ENCODE peak calls at places on chromosomes 1 and 21, in ten cellular contexts. B, J, T, C, M, R, V, N, G and Y are unnamed samples.

GRCh38 chr1:55958498-55958897 is 620.9 kb downstream of the PLPP3 start:
- DNase-seq in B (no peak), J (no peak), T (no peak), C (no peak), M (no peak), R (no peak), V (no peak), N (no peak), G (no peak), Y (no peak)

GRCh38 chr1:59159557-59160203 is 137.2 kb upstream of the FGGY start:
- DNase-seq in B (no peak), J (no peak), T (no peak), C (no peak), M (no peak), R (no peak), V (no peak), N (no peak), G (no peak), Y (no peak)

GRCh38 chr21:21373969-21374368 is 375.8 kb downstream of the NCAM2 start:
- DNase-seq in B (no peak), J (no peak), T (no peak), C (no peak), M (no peak), R (no peak), V (no peak), N (no peak), G (no peak), Y (no peak)

GRCh38 chr1:177571485-177572076 is 398.3 kb downstream of the SEC16B start:
- DNase-seq in B (no peak), J (no peak), T (no peak), C (no peak), M (no peak), R (no peak), V (no peak), N (no peak), G (no peak), Y (peak; percentile 23)

GRCh38 chr1:222923506-222923905 is 108.7 kb downstream of the DISP1 start:
- DNase-seq in B (no peak), J (no peak), T (no peak), C (no peak), M (no peak), R (no peak), V (no peak), N (no peak), G (no peak), Y (no peak)

GRCh38 chr1:33569331-33569730 is 96.9 kb downstream of the ZSCAN20 start:
- DNase-seq in B (no peak), J (no peak), T (no peak), C (no peak), M (no peak), R (no peak), V (no peak), N (no peak), G (no peak), Y (no peak)

GRCh38 chr1:201783067-201783466 is 45.9 kb upstream of the IPO9 start:
- DNase-seq in B (no peak), J (no peak), T (no peak), C (no peak), M (no peak), R (no peak), V (no peak), N (no peak), G (no peak), Y (no peak)

GRCh38 chr1:12314328-12314903 is 84.6 kb downstream of the VPS13D start:
- DNase-seq in B (no peak), J (peak; percentile 29), T (no peak), C (no peak), M (no peak), R (peak; percentile 21), V (no peak), N (no peak), G (no peak), Y (no peak)

GRCh38 chr1:77900687-77901293 is 12.4 kb downstream of the NEXN start:
- DNase-seq in B (no peak), J (peak; percentile 23), T (no peak), C (peak; percentile 15), M (peak; percentile 25), R (peak; percentile 24), V (no peak), N (no peak), G (no peak), Y (no peak)

GRCh38 chr1:12056331-12056841 is 6.7 kb upstream of the TNFRSF8 start:
- DNase-seq in B (no peak), J (no peak), T (no peak), C (no peak), M (no peak), R (no peak), V (no peak), N (no peak), G (no peak), Y (no peak)

GRCh38 chr1:192766009-192766625 is 42.7 kb upstream of the RGS2 start:
- DNase-seq in B (no peak), J (no peak), T (no peak), C (no peak), M (no peak), R (no peak), V (no peak), N (no peak), G (no peak), Y (no peak)

GRCh38 chr1:38064232-38064903 is 17.8 kb upstream of the POU3F1 start:
- DNase-seq in B (no peak), J (no peak), T (no peak), C (no peak), M (no peak), R (peak; percentile 41), V (no peak), N (no peak), G (no peak), Y (no peak)